ENCODE peak calls at places on chromosome 10, in nine cellular contexts. A is MM.1S, R is left ventricle myocardium inferior, Z is GM23338, G is body of pancreas, U is neural progenitor cell, Q is PC-3, W is hepatocyte, O is mammary epithelial cell. X is an unnamed sample. For H3K4me1, the result is how much of the 10 kb centered on the place peaks cover.

GRCh38 chr10:58920655-58921003 is 255.8 kb upstream of the PHYHIPL start:
- DNase-seq in A (no peak), R (no peak), Z (no peak), G (no peak), U (no peak), Q (peak), W (no peak), O (no peak), X (no peak)

GRCh38 chr10:86536294-86536861 is 14.8 kb upstream of the WAPL start:
- DNase-seq in A (no peak), R (no peak), Z (peak), G (no peak), U (peak), Q (no peak), W (peak), O (no peak), X (no peak)

GRCh38 chr10:27998178-27998953 is 513 bp downstream of the ODAD2 start:
- DNase-seq in A (peak), R (peak), Z (peak), G (peak), U (peak), Q (peak), W (peak), O (no peak), X (no peak)

GRCh38 chr10:112435013-112435619 is 11.6 kb downstream of the ZDHHC6 start:
- DNase-seq in A (peak), R (no peak), Z (peak), G (no peak), U (peak), Q (peak), W (peak), O (peak), X (no peak)

GRCh38 chr10:77715081-77715480 is 77.5 kb upstream of the KCNMA1 start:
- DNase-seq in A (peak), R (no peak), Z (peak), G (no peak), U (no peak), Q (peak), W (no peak), O (no peak), X (peak)

GRCh38 chr10:92822060-92822634 is 26.2 kb upstream of the EXOC6 start:
- DNase-seq in A (no peak), R (no peak), Z (no peak), G (no peak), U (no peak), Q (peak), W (peak), O (peak), X (no peak)

GRCh38 chr10:31758495-31758894 is 170.1 kb downstream of the ARHGAP12 start:
- DNase-seq in A (no peak), R (no peak), Z (no peak), G (no peak), U (no peak), Q (no peak), W (peak), O (no peak), X (no peak)

GRCh38 chr10:92689663-92690210 is at the start of gene HHEX:
- DNase-seq in A (peak), R (peak), Z (no peak), G (peak), U (peak), Q (peak), W (peak), O (peak), X (peak)

GRCh38 chr10:119796039-119796438 is 70.2 kb downstream of the INPP5F start:
- DNase-seq in A (no peak), R (no peak), Z (no peak), G (no peak), U (no peak), Q (no peak), W (no peak), O (no peak), X (no peak)

GRCh38 chr10:100847440-100847839 is 65.3 kb upstream of the SLF2 start:
- DNase-seq in A (no peak), R (no peak), Z (no peak), G (no peak), U (no peak), Q (peak), W (no peak), O (peak), X (no peak)

GRCh38 chr10:131653550-131654470 is 247.0 kb upstream of the PPP2R2D start:
- DNase-seq in A (no peak), R (no peak), Z (no peak), G (no peak), U (no peak), Q (no peak), W (no peak), O (no peak), X (no peak)

GRCh38 chr10:103820101-103821062 is 35.0 kb downstream of the SH3PXD2A start:
- DNase-seq in A (no peak), R (peak), Z (no peak), G (peak), U (no peak), Q (no peak), W (no peak), O (no peak), X (peak)

GRCh38 chr10:17073720-17074547 is 55.7 kb downstream of the CUBN start:
- DNase-seq in A (no peak), R (no peak), Z (no peak), G (no peak), U (no peak), Q (no peak), W (no peak), O (no peak), X (no peak)

GRCh38 chr10:6299234-6299633 is 96.5 kb downstream of the PFKFB3 start:
- DNase-seq in A (no peak), R (no peak), Z (no peak), G (peak), U (no peak), Q (peak), W (peak), O (peak), X (no peak)

GRCh38 chr10:47164800-47165128 is 135.2 kb upstream of the GDF10 start:
- DNase-seq in A (no peak), R (no peak), Z (no peak), G (no peak), U (no peak), Q (peak), W (no peak), O (no peak), X (no peak)

GRCh38 chr10:31709028-31709427 is 219.6 kb downstream of the ARHGAP12 start:
- DNase-seq in A (peak), R (no peak), Z (no peak), G (no peak), U (no peak), Q (peak), W (no peak), O (no peak), X (no peak)

GRCh38 chr10:125117941-125118630 is 42.3 kb downstream of the CTBP2 start:
- DNase-seq in A (no peak), R (peak), Z (no peak), G (peak), U (no peak), Q (no peak), W (no peak), O (no peak), X (no peak)

GRCh38 chr10:61404771-61405170 is 48.4 kb downstream of the TMEM26 start:
- DNase-seq in A (no peak), R (no peak), Z (no peak), G (no peak), U (no peak), Q (peak), W (no peak), O (no peak), X (no peak)

GRCh38 chr10:128431083-128431482 is 304.9 kb upstream of the MKI67 start:
- DNase-seq in A (no peak), R (no peak), Z (peak), G (no peak), U (no peak), Q (no peak), W (no peak), O (no peak), X (no peak)

GRCh38 chr10:112360308-112361270 is 13.3 kb upstream of the ACSL5 start:
- DNase-seq in A (no peak), R (peak), Z (peak), G (no peak), U (no peak), Q (peak), W (no peak), O (peak), X (no peak)

GRCh38 chr10:8539056-8539455 is 484.6 kb downstream of the GATA3 start:
- DNase-seq in A (no peak), R (no peak), Z (no peak), G (no peak), U (no peak), Q (peak), W (no peak), O (peak), X (no peak)

GRCh38 chr10:8586504-8586903 is 532.0 kb downstream of the GATA3 start:
- DNase-seq in A (no peak), R (no peak), Z (no peak), G (no peak), U (no peak), Q (no peak), W (no peak), O (peak), X (no peak)

GRCh38 chr10:98296514-98296913 is 28.5 kb upstream of the LOXL4 start:
- DNase-seq in A (no peak), R (no peak), Z (no peak), G (no peak), U (peak), Q (no peak), W (no peak), O (peak), X (no peak)

GRCh38 chr10:79445217-79445707 is at the start of gene ZCCHC24:
- DNase-seq in A (peak), R (peak), Z (peak), G (peak), U (no peak), Q (peak), W (no peak), O (peak), X (no peak)

GRCh38 chr10:102645741-102646609 is 1.7 kb downstream of the TRIM8 start:
- DNase-seq in A (peak), R (peak), Z (peak), G (peak), U (peak), Q (peak), W (peak), O (peak), X (peak)

GRCh38 chr10:5089869-5090268 is 4.3 kb upstream of the AKR1C3 start:
- DNase-seq in A (peak), R (no peak), Z (peak), G (no peak), U (peak), Q (peak), W (no peak), O (peak), X (peak)

GRCh38 chr10:124724279-124725027 is 19.7 kb downstream of the FAM53B start:
- DNase-seq in A (no peak), R (no peak), Z (no peak), G (no peak), U (no peak), Q (no peak), W (no peak), O (peak), X (no peak)

GRCh38 chr10:84098667-84099066 is 40.6 kb upstream of the GHITM start:
- DNase-seq in A (no peak), R (no peak), Z (no peak), G (no peak), U (no peak), Q (no peak), W (no peak), O (no peak), X (no peak)

GRCh38 chr10:84095821-84096497 is 43.4 kb upstream of the GHITM start:
- DNase-seq in A (no peak), R (peak), Z (no peak), G (no peak), U (no peak), Q (no peak), W (no peak), O (no peak), X (peak)

GRCh38 chr10:84097787-84098353 is 41.4 kb upstream of the GHITM start:
- DNase-seq in A (peak), R (no peak), Z (peak), G (no peak), U (peak), Q (peak), W (peak), O (no peak), X (no peak)
- TF ChIP-seq CTCF in A (peak), R (peak), Z (peak), G (no peak), U (peak), Q (peak), W (peak), O (peak), X (peak)

DNA sequence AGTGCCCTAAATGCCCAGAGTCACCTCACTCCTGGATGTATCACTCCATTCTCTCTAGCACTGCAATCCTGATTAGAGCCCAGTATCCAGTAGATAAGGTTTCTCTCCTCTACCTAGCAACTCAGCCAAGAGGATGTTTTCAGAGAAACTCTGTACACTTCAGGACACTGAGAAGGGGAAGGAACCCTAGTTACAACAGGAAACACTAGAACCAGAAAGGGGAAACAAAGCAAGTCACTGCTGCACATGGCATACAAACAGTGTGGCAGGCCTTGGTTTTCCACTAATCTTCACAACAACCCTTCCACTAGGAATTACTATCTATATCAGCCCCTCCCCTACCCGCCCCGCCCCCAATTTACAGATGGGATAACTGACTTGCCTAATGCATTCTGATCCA is 1.6 kb downstream of the FAM204A start:
- DNase-seq in A (no peak), R (no peak), Z (no peak), G (no peak), U (no peak), Q (no peak), W (no peak), O (no peak), X (no peak)
- H3K4me3 ChIP-seq in A (no peak), R (peak), Z (no peak), G (no peak), U (peak), Q (no peak), W (no peak), O (no peak), X (no peak)

GRCh38 chr10:24902400-24902728 is 50.0 kb downstream of the PRTFDC1 start:
- DNase-seq in A (no peak), R (no peak), Z (no peak), G (no peak), U (no peak), Q (no peak), W (no peak), O (no peak), X (no peak)
- H3K4me1 ChIP-seq in A (under half), R (under half), Z (under half), G (under half), U (under half), Q (under half), W (under half), O (under half), X (under half)

GRCh38 chr10:84118395-84119006 is 20.8 kb upstream of the GHITM start:
- DNase-seq in A (no peak), R (no peak), Z (no peak), G (no peak), U (no peak), Q (peak), W (no peak), O (peak), X (no peak)

GRCh38 chr10:84117683-84118394 is 21.5 kb upstream of the GHITM start:
- DNase-seq in A (no peak), R (no peak), Z (no peak), G (no peak), U (no peak), Q (no peak), W (no peak), O (no peak), X (no peak)

GRCh38 chr10:84108797-84109196 is 30.5 kb upstream of the GHITM start:
- DNase-seq in A (no peak), R (no peak), Z (peak), G (no peak), U (peak), Q (no peak), W (no peak), O (no peak), X (no peak)

DNA sequence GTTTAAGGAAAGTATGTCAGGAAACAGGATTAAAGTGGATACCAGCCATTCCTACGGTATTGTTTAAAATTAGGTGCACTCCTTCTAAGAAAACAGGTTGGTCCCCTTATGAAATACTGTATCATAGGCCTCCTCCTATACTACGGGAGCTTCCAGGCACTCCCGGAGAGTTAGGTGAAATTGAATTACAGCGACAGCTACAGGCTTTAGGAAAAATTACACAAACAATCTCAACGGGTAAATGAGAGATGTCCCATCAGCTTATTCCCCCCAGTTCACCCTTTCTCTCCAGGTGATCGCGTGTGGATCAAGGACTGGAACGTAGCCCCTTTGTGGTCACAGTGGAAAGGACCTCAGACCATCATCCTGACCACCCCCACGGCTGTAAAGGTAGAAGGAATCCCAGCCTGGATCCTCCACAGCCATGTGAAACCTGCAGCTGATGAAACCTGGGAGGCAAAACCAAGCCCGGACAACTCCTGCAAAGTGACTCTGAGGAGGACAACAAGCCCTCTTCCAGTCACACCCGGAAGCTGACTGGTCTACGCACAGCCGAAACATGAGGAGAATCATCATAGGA is 25.1 kb upstream of the GHITM start:
- DNase-seq in A (no peak), R (no peak), Z (peak), G (no peak), U (peak), Q (peak), W (no peak), O (no peak), X (no peak)
- TF ChIP-seq CTCF in A (peak), R (peak), Z (peak), G (no peak), U (peak), Q (peak), W (peak), O (peak), X (peak)

GRCh38 chr10:99784025-99784730 is 1.7 kb downstream of the ABCC2 start:
- DNase-seq in A (no peak), R (no peak), Z (no peak), G (no peak), U (no peak), Q (peak), W (peak), O (peak), X (no peak)

GRCh38 chr10:99785646-99786045 is 3.2 kb downstream of the ABCC2 start:
- DNase-seq in A (no peak), R (no peak), Z (peak), G (no peak), U (no peak), Q (peak), W (no peak), O (peak), X (no peak)

GRCh38 chr10:99784731-99785441 is 2.4 kb downstream of the ABCC2 start:
- DNase-seq in A (no peak), R (no peak), Z (peak), G (no peak), U (no peak), Q (peak), W (no peak), O (no peak), X (no peak)

GRCh38 chr10:99781734-99782429 is 558 bp upstream of the ABCC2 start:
- DNase-seq in A (no peak), R (no peak), Z (no peak), G (no peak), U (no peak), Q (no peak), W (no peak), O (no peak), X (no peak)

DNA sequence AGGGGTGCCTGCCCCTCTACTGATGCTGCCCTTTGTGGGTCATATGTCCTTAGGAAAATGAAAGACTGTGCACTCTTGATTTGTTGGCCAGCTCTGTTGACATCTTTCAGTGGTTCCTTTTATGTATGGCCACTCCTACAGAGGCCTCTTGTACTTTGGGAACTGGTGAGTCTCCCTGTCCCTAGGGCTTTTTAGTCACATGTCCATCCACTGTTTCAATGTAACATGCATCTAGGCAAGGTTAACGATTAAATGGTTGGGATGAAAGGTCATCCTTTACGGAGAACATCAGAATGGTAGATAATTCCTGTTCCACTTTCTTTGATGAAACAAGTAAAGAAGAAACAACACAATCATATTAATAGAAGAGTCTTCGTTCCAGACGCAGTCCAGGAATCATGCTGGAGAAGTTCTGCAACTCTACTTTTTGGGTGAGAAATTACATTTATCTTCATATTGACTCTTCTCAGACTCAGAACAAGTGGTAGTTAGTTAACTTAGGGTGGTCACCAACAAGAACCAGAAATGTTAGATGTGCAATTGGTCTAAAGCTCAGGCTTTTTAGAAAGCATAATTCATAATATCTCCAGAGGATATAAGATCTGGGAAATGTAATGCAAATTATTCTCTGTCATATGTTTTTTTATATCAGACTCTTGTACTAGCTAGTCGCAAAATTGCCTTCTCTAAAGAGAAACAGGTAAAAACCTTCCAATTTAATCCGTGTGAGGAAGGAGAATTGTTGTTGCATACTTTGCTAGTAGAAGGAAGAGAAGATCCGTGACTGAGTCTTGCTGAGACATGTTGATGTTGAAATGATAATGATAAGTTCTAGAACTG is at the start of gene ABCC2:
- DNase-seq in A (no peak), R (no peak), Z (no peak), G (no peak), U (no peak), Q (no peak), W (peak), O (no peak), X (no peak)
- H3K4me3 ChIP-seq in A (no peak), R (no peak), Z (no peak), G (no peak), U (no peak), Q (no peak), W (peak), O (no peak), X (no peak)

DNA sequence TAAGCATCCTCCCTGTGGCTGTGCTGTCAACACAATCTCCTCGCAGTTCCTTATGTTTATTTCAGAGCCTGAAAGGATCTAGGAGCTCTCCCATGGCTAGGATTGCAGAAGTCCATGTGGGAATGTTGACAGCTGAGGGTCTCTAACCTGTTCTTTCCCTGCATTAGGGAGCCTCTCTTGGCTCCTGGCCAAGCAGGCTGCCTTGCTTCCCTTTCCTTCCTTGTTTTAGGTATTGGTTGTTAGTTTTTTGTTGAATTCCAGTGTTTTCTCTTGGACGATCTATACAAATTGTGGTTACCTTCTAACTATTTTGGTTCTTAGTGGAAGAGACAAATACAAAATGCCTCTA is 171.8 kb downstream of the MLLT10 start:
- DNase-seq in A (no peak), R (no peak), Z (peak), G (no peak), U (no peak), Q (no peak), W (no peak), O (no peak), X (no peak)
- H3K4me1 ChIP-seq in A (under half), R (under half), Z (under half), G (under half), U (under half), Q (under half), W (under half), O (under half), X (under half)